ENCODE peak calls at places on chromosomes 7 and 10, in six cellular contexts. A is HepG2, P is A549, B is sigmoid colon, R is tibial nerve, Q is stomach. G is an unnamed sample.

GRCh38 chr10:88538038-88538437 is 45.1 kb downstream of the RNLS start:
- DNase-seq in R (peak), A (no peak), Q (no peak), B (no peak), P (no peak), G (no peak)

GRCh38 chr7:33909312-33909711 is 4.0 kb downstream of the BMPER start:
- DNase-seq in B (no peak), P (no peak), Q (no peak), A (no peak), R (no peak), G (no peak)

GRCh38 chr10:88297103-88297502 is 286.0 kb downstream of the RNLS start:
- DNase-seq in Q (no peak), P (no peak), A (no peak), R (no peak), B (no peak), G (no peak)

GRCh38 chr10:78291733-78292132 is 258.1 kb downstream of the RPS24 start:
- DNase-seq in R (no peak), P (no peak), A (no peak), B (no peak), Q (no peak), G (no peak)

GRCh38 chr7:134246347-134246746 is 70.4 kb downstream of the SLC35B4 start:
- DNase-seq in B (no peak), P (no peak), R (no peak), Q (no peak), A (no peak), G (no peak)

GRCh38 chr7:3005257-3005656 is 38.4 kb downstream of the CARD11 start:
- DNase-seq in R (no peak), A (no peak), Q (no peak), P (no peak), B (no peak), G (no peak)

GRCh38 chr7:55887786-55888185 is 530 bp downstream of the ZNF713 start:
- DNase-seq in A (no peak), B (no peak), Q (no peak), P (no peak), R (no peak), G (no peak)

GRCh38 chr7:75689246-75690099 is 49.3 kb downstream of the HIP1 start:
- DNase-seq in Q (no peak), A (no peak), R (no peak), P (no peak), B (peak), G (no peak)

GRCh38 chr10:16995867-16996529 is 133.6 kb downstream of the CUBN start:
- DNase-seq in Q (no peak), B (no peak), P (no peak), A (no peak), R (no peak), G (no peak)

GRCh38 chr10:89373916-89374711 is 3.7 kb upstream of the IFIT1B start:
- DNase-seq in B (peak), P (no peak), R (peak), A (peak), Q (peak), G (peak)

DNA sequence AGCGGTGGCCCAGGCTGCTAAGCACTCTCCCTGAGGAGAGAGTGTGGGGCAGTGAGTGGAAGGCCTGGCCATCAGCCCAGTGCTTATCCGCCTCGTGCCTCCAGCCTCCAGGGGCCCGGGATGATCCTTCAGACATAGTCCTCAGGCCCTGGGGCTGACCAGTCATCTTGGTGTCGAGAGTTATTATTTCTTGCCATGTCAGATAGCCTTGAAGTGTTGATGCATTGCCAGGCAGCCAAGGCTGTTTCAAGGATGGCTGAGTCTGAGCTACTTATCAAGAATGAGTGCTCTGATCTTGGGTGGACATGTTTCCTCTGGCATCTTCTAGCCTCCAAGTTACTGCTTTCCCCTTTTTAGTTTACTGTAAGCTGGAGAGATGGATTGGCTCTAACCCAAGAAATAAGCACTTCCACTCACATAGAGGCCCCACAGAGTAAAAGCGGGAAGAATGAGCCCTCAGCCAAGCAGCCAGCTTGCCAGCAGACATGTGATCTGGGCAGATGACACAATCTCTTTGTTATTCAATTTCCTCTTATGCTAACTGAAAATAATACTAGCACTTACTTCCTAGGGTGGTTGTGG is 136.5 kb upstream of the NAMPT start:
- DNase-seq in R (peak), P (no peak), B (peak), A (no peak), Q (peak), G (peak)
- TF ChIP-seq EP300 in R (peak), P (no peak), B (peak), A (no peak), Q (peak), G (peak)

DNA sequence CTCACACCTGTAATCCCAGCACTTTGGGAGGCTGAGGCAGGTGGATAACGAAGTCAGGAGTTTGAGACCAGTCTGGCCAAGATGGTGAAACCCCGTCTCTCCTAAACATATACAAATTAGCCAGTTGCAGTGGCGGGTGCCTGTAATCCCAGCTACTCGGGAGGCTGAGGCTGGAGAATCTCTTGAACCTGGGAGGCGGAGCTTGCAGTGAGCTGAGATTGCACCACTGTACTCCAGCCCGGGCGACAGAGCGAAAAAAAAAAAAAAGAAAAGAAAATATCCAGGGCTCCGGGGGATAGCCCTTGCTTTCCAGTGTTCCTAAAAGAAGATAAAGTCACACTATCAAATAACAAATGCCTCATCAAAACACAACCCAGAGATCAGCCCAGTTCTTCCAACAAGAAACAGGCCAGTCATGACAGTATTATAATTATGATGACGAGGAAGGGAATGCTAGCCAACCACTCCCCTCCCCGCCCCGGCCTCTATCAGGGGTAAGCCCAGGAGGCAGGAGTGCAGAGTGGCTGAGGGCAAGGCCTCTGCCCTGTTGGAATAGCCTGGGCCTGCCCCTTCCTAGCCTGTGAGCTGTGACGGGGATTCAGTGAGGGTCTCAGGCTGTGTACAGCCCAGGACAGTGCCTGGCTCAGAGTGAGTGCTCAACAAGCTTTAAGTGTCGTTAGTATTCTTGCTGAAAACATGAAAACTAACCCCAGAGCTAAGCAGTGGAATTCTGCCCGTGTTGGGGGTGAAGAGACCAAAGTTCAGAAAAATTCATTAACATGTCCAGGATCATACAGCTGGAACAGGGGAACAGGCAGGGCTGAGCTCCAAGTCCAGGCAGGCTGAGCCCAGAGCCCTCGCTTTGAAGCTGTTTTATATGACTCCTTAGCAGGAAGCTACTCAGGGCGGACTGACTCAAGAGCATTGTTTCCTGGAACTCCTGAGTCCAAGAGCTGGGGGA is 54.3 kb downstream of the FAM241B start:
- DNase-seq in R (peak), A (peak), P (no peak), Q (peak), B (peak), G (no peak)
- TF ChIP-seq POLR2A in R (no peak), A (no peak), P (no peak), Q (no peak), B (peak), G (no peak)

DNA sequence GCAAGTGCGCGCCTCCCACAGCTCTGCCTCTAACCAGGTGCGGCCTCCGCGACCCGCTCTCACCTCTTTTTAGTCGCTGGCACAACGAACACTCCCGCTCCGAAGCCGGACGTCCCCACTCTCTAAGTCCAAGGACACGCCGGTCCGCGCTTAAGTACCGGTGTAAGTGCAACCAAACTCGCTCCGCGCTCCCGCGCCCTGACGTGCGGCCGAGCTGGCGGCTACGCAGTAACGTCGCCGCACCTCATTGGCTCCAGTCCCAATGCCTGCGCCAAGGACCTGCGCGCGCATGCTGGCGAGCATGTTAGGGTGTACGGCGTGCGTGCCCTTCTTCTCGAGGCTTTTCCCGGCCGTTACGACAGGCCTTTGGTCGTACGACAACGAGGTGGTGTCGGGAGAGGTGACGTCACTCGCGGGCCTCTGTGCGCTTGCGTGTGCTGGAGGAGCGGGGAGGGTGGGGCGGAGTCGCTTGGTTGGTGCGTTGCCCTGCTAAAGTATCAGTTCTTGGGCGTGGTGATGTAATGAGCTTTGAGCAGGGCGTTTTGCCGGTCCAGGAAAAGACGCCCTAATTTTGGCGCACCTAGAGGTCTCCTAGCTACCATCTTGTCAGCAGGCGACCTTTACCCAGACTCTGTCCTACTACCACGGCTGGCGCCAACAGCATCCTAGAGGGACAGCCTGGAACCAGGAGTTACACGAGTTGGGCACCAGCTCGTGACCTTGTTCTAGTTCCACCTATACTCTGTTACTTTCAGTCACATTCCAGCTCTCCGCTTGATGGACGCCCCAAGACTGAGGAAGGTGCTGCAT is at the start of gene CYCS:
- DNase-seq in B (peak), R (peak), A (peak), Q (peak), P (peak), G (peak)
- TF ChIP-seq CTCF in B (no peak), R (peak), A (no peak), Q (no peak), P (no peak), G (no peak)

GRCh38 chr7:120404042-120404441 is 131.1 kb downstream of the KCND2 start:
- DNase-seq in R (no peak), A (no peak), Q (no peak), P (no peak), B (no peak), G (no peak)

GRCh38 chr7:120402801-120403200 is 129.8 kb downstream of the KCND2 start:
- DNase-seq in P (no peak), A (no peak), Q (no peak), R (no peak), B (no peak), G (no peak)

GRCh38 chr7:120398284-120399000 is 125.5 kb downstream of the KCND2 start:
- DNase-seq in R (no peak), P (no peak), Q (no peak), B (no peak), A (no peak), G (no peak)

GRCh38 chr7:120402368-120402767 is 129.4 kb downstream of the KCND2 start:
- DNase-seq in A (no peak), Q (no peak), B (no peak), R (no peak), P (no peak), G (no peak)

GRCh38 chr7:120400806-120401455 is 128.0 kb downstream of the KCND2 start:
- DNase-seq in Q (no peak), A (no peak), B (no peak), R (no peak), P (no peak), G (no peak)
- TF ChIP-seq EP300 in Q (no peak), A (no peak), B (no peak), R (no peak), P (no peak), G (no peak)

GRCh38 chr7:39144420-39144819 is 166.7 kb downstream of the POU6F2 start:
- DNase-seq in A (no peak), B (no peak), R (no peak), Q (no peak), P (no peak), G (no peak)
- TF ChIP-seq POLR2A in A (no peak), B (no peak), R (no peak), Q (no peak), P (no peak), G (no peak)

GRCh38 chr7:27727058-27727457 is 12.9 kb upstream of the TAX1BP1 start:
- DNase-seq in Q (no peak), B (no peak), P (no peak), A (no peak), R (no peak), G (no peak)

DNA sequence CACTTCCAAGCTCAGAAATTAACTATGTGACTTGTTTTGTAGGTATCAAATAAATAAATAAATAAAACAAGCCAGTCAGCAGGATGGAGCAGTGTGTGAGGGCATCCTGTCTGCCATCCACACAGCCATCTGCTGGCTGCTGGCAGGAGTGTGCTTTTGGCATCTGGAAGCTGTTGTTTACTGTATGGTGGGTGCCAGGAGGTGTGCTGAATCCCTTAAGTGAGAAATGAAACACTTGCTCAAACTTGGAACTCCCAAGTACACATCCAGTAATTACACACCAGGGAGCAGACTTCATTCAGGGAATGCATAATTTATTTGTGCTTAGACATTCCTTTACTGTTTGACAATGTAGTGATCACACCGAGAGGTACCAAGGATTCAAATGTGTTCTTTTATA is 16.9 kb upstream of the TAX1BP1 start:
- DNase-seq in P (no peak), Q (peak), R (no peak), A (no peak), B (peak), G (no peak)
- TF ChIP-seq CTCF in P (peak), Q (no peak), R (no peak), A (peak), B (no peak), G (no peak)

GRCh38 chr7:107610353-107610752 is 30.3 kb downstream of the BCAP29 start:
- DNase-seq in A (no peak), P (no peak), B (no peak), Q (no peak), R (no peak), G (no peak)

GRCh38 chr7:107615910-107616680 is 36.0 kb downstream of the BCAP29 start:
- DNase-seq in B (no peak), P (no peak), R (no peak), A (no peak), Q (no peak), G (no peak)

GRCh38 chr7:107613439-107613838 is 33.4 kb downstream of the BCAP29 start:
- DNase-seq in B (no peak), A (no peak), Q (no peak), R (no peak), P (no peak), G (no peak)

GRCh38 chr7:107613948-107614347 is 33.9 kb downstream of the BCAP29 start:
- DNase-seq in Q (no peak), R (no peak), B (no peak), P (no peak), A (no peak), G (no peak)

DNA sequence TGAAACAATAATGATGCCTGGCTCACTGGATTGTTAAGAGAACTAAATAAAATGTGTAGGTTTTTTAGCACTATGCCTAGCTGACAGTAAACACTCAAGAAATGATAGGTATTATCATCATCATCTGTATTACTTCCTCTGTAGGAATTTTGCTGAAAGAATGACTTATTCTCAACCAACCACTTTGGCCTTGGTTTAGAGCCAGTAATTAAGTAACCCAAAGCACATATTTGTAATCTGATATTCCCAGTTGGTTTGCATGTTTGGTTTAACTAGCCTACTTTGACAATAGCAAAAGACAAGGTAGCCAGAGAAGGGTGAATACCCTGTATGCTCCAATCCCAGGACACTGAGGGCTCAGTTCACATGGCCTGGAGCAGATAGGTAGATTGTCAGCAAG is 34.4 kb downstream of the BCAP29 start:
- DNase-seq in B (no peak), P (no peak), R (no peak), Q (no peak), A (peak), G (no peak)
- TF ChIP-seq EP300 in B (no peak), P (no peak), R (no peak), Q (no peak), A (no peak), G (no peak)

DNA sequence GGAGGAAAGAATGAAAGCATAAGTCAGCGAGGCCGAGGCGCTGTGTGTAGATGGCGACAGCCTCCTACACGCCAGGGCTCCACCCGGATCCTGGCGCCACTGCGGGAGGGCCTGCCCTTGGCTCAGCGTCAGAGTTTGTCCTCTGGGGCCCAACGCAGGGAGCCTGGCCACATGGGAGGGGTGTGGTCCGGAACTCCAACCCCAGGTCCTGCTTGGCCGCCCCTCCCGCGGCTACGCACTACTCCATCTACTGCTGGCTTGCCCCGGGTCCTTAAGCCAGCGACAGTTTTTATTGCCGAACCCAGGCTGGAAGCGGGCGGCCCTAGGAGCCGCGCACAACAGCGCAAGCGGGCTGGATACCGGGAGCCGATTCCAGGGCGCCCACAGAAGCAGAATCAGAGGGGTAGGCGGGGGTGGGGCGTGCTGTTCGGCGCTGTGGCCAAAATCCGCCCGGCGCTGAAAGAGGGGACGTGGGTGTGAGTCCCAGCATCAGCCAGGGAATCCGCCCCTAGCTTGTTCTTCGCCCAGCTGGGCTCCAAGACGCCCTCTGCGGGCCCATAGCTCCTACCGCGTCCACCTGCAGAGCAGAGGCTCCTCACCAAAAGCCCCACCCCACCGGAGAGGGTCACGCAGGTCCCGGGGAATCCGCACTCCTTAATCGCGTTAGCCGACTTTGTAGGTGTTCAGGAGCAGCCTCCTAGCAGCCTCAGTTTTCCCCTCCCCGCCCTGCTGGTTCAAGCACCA is 4.5 kb downstream of the KAZALD1 start:
- DNase-seq in B (peak), A (peak), Q (peak), P (peak), R (no peak), G (peak)
- TF ChIP-seq POLR2A in B (peak), A (no peak), Q (peak), P (peak), R (no peak), G (no peak)

DNA sequence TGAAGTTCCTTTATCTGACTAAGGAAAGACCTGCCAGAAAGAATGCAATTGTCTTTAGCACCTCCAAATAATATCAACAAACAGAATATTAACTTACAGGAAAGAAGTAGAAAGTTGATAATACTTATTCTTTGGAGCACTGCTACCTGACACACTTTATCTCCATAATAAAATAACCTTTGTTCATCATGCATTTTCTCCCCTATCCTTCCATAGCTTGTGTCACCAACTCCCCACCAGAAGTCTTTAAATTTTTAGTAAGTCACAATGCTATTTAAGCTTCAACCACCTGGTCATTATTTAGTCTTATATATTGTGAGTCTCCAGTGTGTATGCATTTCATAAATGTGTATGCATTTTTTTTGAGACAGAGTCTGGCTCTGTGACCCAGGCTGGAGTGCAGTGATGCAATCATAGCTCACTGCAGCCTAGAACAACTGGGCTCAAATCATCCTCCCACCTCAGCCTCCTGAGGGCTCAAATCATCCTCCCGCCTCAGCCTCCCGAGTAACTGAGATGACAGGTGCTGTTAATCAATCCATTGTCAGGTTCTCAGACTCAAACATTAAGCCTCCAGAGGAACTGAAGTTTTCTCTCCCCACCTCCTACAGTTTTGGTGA is 7.3 kb upstream of the CYP3A43 start:
- DNase-seq in Q (no peak), R (no peak), P (no peak), B (no peak), A (no peak), G (no peak)
- TF ChIP-seq CTCF in Q (no peak), R (no peak), P (no peak), B (no peak), A (no peak), G (no peak)

G was measured in ovary.